ENCODE peak calls at places on chromosomes 13 and 19, in eight cellular contexts. X is A549, P is MM.1S, W is mammary epithelial cell, G is IMR-90, C is OCI-LY7, J is hepatocyte, Q is PC-3. N is an unnamed sample.

GRCh38 chr19:46741447-46741846 is 4.4 kb upstream of the FKRP start:
- DNase-seq in X (no peak), P (no peak), W (no peak), G (no peak), C (no peak), J (no peak), Q (no peak), N (no peak)

GRCh38 chr19:11587302-11587972 is 9.8 kb upstream of the ZNF627 start:
- DNase-seq in X (peak), P (peak), W (peak), G (peak), C (peak), J (peak), Q (peak), N (peak)

GRCh38 chr19:16013851-16014840 is 62.1 kb upstream of the TPM4 start:
- DNase-seq in X (no peak), P (no peak), W (no peak), G (no peak), C (no peak), J (no peak), Q (no peak), N (no peak)

GRCh38 chr19:54041969-54042606 is 21.6 kb downstream of the VSTM1 start:
- DNase-seq in X (no peak), P (no peak), W (no peak), G (no peak), C (no peak), J (no peak), Q (peak), N (no peak)

GRCh38 chr13:100388923-100389322 is 199.7 kb downstream of the GGACT start:
- DNase-seq in X (no peak), P (no peak), W (no peak), G (no peak), C (no peak), J (no peak), Q (no peak), N (no peak)

GRCh38 chr19:46970815-46971214 is 48.8 kb upstream of the NPAS1 start:
- DNase-seq in X (no peak), P (no peak), W (no peak), G (peak), C (no peak), J (no peak), Q (peak), N (no peak)

GRCh38 chr19:16527971-16528521 is 14.2 kb downstream of the CHERP start:
- DNase-seq in X (no peak), P (no peak), W (no peak), G (no peak), C (peak), J (no peak), Q (peak), N (peak)

GRCh38 chr19:1601613-1602064 is 3.6 kb downstream of the UQCR11 start:
- DNase-seq in X (no peak), P (peak), W (no peak), G (no peak), C (no peak), J (no peak), Q (peak), N (no peak)

GRCh38 chr13:54636231-54636630 is 1607.6 kb downstream of the OLFM4 start:
- DNase-seq in X (no peak), P (no peak), W (no peak), G (no peak), C (no peak), J (no peak), Q (no peak), N (no peak)

GRCh38 chr19:35059006-35059798 is 17.7 kb downstream of the HPN start:
- DNase-seq in X (no peak), P (no peak), W (no peak), G (no peak), C (no peak), J (peak), Q (no peak), N (no peak)

GRCh38 chr13:40565282-40566148 is 100.9 kb downstream of the FOXO1 start:
- DNase-seq in X (no peak), P (no peak), W (no peak), G (no peak), C (no peak), J (no peak), Q (no peak), N (no peak)

GRCh38 chr19:53394974-53395839 is at the start of gene ZNF765:
- DNase-seq in X (peak), P (peak), W (peak), G (peak), C (peak), J (peak), Q (peak), N (peak)

GRCh38 chr13:25738342-25738771 is 313.5 kb downstream of the SHISA2 start:
- DNase-seq in X (no peak), P (no peak), W (peak), G (no peak), C (peak), J (peak), Q (no peak), N (no peak)

GRCh38 chr13:48784906-48785555 is 131.3 kb downstream of the CYSLTR2 start:
- DNase-seq in X (no peak), P (no peak), W (no peak), G (peak), C (no peak), J (no peak), Q (no peak), N (no peak)

GRCh38 chr13:48782429-48782840 is 128.7 kb downstream of the CYSLTR2 start:
- DNase-seq in X (no peak), P (no peak), W (no peak), G (no peak), C (no peak), J (no peak), Q (peak), N (no peak)

GRCh38 chr13:48780713-48781341 is 127.1 kb downstream of the CYSLTR2 start:
- DNase-seq in X (no peak), P (no peak), W (no peak), G (no peak), C (no peak), J (no peak), Q (no peak), N (no peak)

GRCh38 chr13:48783831-48784230 is 130.1 kb downstream of the CYSLTR2 start:
- DNase-seq in X (no peak), P (no peak), W (no peak), G (no peak), C (no peak), J (no peak), Q (no peak), N (no peak)

GRCh38 chr13:48783181-48783630 is 129.5 kb downstream of the CYSLTR2 start:
- DNase-seq in X (peak), P (no peak), W (peak), G (peak), C (no peak), J (peak), Q (peak), N (no peak)
- H3K4me2 ChIP-seq in X (peak), P (no peak), W (no peak), G (peak), C (no peak), J (no peak), Q (no peak), N (no peak)

DNA sequence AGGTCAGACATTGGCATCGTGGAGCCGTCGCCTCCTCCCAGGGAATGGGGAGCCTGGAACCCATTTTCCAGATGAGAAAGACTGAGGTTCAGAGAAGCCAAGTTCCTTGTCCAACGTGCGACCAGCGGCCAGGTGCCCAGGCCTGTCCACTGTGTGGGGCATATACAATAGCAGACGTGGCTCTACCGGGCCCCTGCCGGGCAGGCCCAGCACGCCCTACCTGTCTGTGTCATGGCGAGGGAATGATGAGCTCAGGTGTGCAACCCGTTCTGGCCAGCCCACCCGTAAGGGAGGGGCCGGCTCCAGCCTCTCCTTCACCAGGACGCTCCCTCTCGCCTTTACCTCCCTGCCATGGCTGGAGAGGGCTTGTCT is 837 bp downstream of the GNA15 start:
- DNase-seq in X (no peak), P (no peak), W (peak), G (no peak), C (no peak), J (no peak), Q (no peak), N (no peak)
- H3K27ac ChIP-seq in X (no peak), P (no peak), W (peak), G (no peak), C (no peak), J (no peak), Q (no peak), N (no peak)

DNA sequence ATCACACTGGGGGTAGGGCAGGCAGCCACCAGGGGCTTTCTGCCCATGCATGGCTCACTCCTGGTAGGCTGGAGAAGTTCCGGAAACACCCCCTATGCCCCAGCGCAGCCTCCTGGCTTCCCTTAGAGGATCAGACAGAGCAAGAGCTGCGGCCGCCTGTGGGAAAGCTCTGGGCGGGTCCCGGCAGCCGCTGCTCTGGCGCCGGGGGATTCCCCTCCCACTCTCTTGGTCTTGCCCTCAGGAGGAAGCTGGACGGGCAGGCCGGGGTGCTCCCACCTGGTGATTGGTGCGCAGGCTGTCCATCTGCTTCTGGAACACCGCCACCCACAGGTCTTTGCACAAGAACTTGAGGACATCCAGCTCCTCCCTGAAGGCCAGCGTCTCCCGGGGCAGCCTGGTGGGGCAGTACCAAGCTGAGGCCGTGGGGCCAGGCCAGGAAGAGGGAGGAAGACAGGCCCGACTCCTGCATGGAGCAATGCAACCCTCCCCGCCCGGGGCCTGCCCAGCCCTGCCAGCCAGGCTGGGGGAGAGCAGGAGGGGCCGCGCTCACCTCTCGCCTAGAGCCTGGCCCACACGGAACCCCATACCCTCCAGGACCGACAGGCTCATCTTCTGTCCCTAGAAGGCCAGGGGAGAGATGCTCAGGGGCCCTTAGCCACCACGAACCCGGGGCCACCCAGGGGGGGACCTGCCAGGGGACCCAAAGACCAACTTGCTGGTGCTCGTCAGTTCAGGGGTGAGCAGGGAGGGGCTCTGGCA is 4.0 kb upstream of the NKPD1 start:
- DNase-seq in X (no peak), P (peak), W (peak), G (peak), C (peak), J (peak), Q (no peak), N (peak)
- H3K4me2 ChIP-seq in X (peak), P (peak), W (peak), G (no peak), C (peak), J (peak), Q (no peak), N (no peak)

GRCh38 chr19:18478545-18479311 is 40.8 kb upstream of the ISYNA1 start:
- DNase-seq in X (peak), P (no peak), W (peak), G (peak), C (peak), J (peak), Q (peak), N (peak)
- H3K27ac ChIP-seq in X (peak), P (no peak), W (peak), G (peak), C (peak), J (peak), Q (peak), N (peak)

DNA sequence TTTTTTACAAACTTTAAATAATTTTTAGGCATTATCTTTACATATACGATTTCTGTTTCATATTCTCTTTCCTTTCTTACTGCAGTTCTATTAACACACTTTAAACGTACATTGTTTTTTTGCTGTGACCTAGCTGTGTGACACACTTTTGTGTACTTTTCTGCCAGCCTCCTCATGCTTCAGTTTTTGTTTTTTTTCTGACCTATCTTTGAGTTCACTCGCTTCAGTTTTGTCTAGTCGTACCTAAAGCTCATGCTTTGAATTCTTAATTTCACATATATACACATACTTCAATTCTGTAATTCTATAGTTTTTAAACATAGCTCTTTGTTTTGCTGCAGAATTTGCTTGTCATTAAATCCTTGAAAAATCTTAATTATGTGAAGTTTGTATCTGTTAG is 150.4 kb downstream of the PDS5B start:
- DNase-seq in X (no peak), P (no peak), W (no peak), G (no peak), C (no peak), J (no peak), Q (no peak), N (no peak)
- H3K4me2 ChIP-seq in X (peak), P (peak), W (no peak), G (peak), C (peak), J (peak), Q (no peak), N (peak)

DNA sequence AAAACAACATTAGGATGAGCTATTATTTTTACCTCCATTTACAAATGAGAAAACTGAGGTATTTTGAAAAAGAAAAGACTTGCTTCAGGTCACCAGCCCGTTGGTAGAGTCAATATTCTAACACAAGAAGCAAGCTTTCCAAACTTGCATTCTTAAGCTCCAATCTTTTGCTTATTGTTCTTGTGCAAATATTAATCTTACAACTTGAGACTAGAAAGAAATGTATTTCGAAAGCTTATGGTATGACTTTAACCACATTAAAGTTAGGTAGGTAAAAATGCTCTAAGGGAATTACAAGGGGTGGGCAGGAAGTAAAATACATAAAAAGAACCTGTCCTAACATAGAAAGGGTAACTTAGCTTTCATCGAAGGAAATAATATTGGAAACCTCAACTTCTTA is 453.9 kb downstream of the SLITRK5 start:
- DNase-seq in X (no peak), P (no peak), W (no peak), G (no peak), C (no peak), J (no peak), Q (no peak), N (no peak)
- H3K27ac ChIP-seq in X (no peak), P (no peak), W (no peak), G (no peak), C (no peak), J (no peak), Q (no peak), N (no peak)

DNA sequence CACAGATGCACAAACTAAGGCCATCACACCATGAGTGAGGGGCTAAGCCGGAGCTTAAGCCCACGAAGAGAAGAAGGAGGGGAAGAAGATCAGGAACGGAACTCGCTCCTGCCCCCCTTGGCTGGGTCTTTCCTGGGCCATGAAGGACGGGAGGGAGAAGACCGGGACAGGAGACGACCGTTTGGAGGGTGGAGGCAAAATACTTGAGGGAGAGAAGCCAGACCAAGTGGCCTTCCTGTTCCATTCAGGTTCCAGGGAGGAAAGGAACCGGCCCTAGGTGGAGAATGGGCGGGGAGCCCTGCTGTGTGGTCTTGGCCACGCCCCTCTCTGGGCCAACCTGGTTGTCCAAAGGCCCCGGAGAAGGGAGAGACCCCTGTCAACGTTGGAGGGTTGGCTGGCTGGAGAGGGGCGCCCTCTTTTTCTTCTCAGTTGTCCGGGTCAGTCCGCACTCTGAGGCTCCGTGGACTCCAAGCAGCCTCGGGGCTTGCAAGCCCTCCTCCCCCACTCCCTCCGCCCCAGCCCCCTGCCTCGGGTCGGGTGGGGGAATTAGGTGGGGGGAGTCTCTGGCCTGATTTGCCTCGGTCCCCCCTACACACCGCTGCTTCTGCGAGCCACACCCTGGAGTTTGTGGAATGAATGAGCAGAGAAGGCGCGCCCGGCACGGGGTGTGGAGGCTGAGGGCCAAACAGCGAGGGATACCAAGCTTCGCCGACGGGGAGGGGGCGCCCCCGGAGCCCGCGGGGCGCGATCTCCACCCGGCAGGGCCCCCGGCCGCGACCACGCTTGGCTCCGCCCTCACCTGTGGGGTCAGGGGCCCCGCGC is 771 bp downstream of the FBN3 start:
- DNase-seq in X (no peak), P (no peak), W (no peak), G (no peak), C (no peak), J (peak), Q (peak), N (no peak)
- H3K4me2 ChIP-seq in X (peak), P (no peak), W (peak), G (no peak), C (no peak), J (peak), Q (peak), N (no peak)